ENCODE peak calls at places on chromosomes 5 and 9, in eight cellular contexts. One of them, this sample, is unnamed.

GRCh38 chr5:148224131-148224742 is 14.1 kb upstream of the MARCOL start:
- DNase-seq in mammary epithelial cell: peak
- DNase-seq in endodermal cell: no peak
- DNase-seq in brain microvascular endothelial cell: no peak
- DNase-seq in cardiac muscle cell: no peak
- DNase-seq in effector memory CD4-positive, alpha-beta T cell: no peak
- DNase-seq in cardiac fibroblast: no peak
- DNase-seq in skeletal muscle cell: no peak
- DNase-seq in this sample: no peak

GRCh38 chr5:41547991-41548390 is 37.6 kb upstream of the PLCXD3 start:
- DNase-seq in mammary epithelial cell: no peak
- DNase-seq in skeletal muscle cell: no peak
- DNase-seq in cardiac muscle cell: no peak
- DNase-seq in brain microvascular endothelial cell: no peak
- DNase-seq in endodermal cell: no peak
- DNase-seq in effector memory CD4-positive, alpha-beta T cell: no peak
- DNase-seq in cardiac fibroblast: no peak
- DNase-seq in this sample: no peak

GRCh38 chr5:8749556-8749955 is 796.3 kb downstream of the SEMA5A start:
- DNase-seq in mammary epithelial cell: no peak
- DNase-seq in brain microvascular endothelial cell: no peak
- DNase-seq in effector memory CD4-positive, alpha-beta T cell: no peak
- DNase-seq in skeletal muscle cell: no peak
- DNase-seq in cardiac muscle cell: no peak
- DNase-seq in cardiac fibroblast: no peak
- DNase-seq in endodermal cell: no peak
- DNase-seq in this sample: no peak

GRCh38 chr5:93926831-93927600 is 185.6 kb upstream of the POU5F2 start:
- DNase-seq in brain microvascular endothelial cell: no peak
- DNase-seq in mammary epithelial cell: no peak
- DNase-seq in endodermal cell: no peak
- DNase-seq in effector memory CD4-positive, alpha-beta T cell: no peak
- DNase-seq in cardiac fibroblast: peak
- DNase-seq in skeletal muscle cell: peak
- DNase-seq in cardiac muscle cell: no peak
- DNase-seq in this sample: no peak

GRCh38 chr5:167504276-167504675 is 787.2 kb upstream of the WWC1 start:
- DNase-seq in endodermal cell: no peak
- DNase-seq in cardiac fibroblast: no peak
- DNase-seq in cardiac muscle cell: no peak
- DNase-seq in effector memory CD4-positive, alpha-beta T cell: no peak
- DNase-seq in brain microvascular endothelial cell: no peak
- DNase-seq in mammary epithelial cell: no peak
- DNase-seq in skeletal muscle cell: no peak
- DNase-seq in this sample: no peak

GRCh38 chr5:108143581-108143980 is 238.3 kb downstream of the FBXL17 start:
- DNase-seq in cardiac muscle cell: no peak
- DNase-seq in skeletal muscle cell: peak
- DNase-seq in endodermal cell: no peak
- DNase-seq in brain microvascular endothelial cell: peak
- DNase-seq in cardiac fibroblast: peak
- DNase-seq in mammary epithelial cell: peak
- DNase-seq in effector memory CD4-positive, alpha-beta T cell: no peak
- DNase-seq in this sample: no peak

GRCh38 chr5:9156282-9156681 is 389.6 kb downstream of the SEMA5A start:
- DNase-seq in cardiac fibroblast: peak
- DNase-seq in brain microvascular endothelial cell: peak
- DNase-seq in endodermal cell: peak
- DNase-seq in skeletal muscle cell: peak
- DNase-seq in mammary epithelial cell: peak
- DNase-seq in cardiac muscle cell: peak
- DNase-seq in effector memory CD4-positive, alpha-beta T cell: no peak
- DNase-seq in this sample: peak

GRCh38 chr5:56608216-56608925 is 207.0 kb upstream of the MAP3K1 start:
- DNase-seq in cardiac muscle cell: no peak
- DNase-seq in cardiac fibroblast: no peak
- DNase-seq in mammary epithelial cell: no peak
- DNase-seq in skeletal muscle cell: no peak
- DNase-seq in endodermal cell: peak
- DNase-seq in effector memory CD4-positive, alpha-beta T cell: no peak
- DNase-seq in brain microvascular endothelial cell: no peak
- DNase-seq in this sample: no peak

GRCh38 chr5:14685757-14686156 is 21.2 kb downstream of the OTULIN start:
- DNase-seq in cardiac fibroblast: peak
- DNase-seq in brain microvascular endothelial cell: peak
- DNase-seq in effector memory CD4-positive, alpha-beta T cell: no peak
- DNase-seq in mammary epithelial cell: peak
- DNase-seq in cardiac muscle cell: peak
- DNase-seq in skeletal muscle cell: no peak
- DNase-seq in endodermal cell: peak
- DNase-seq in this sample: peak

GRCh38 chr9:14207352-14207995 is 106.5 kb downstream of the NFIB start:
- DNase-seq in effector memory CD4-positive, alpha-beta T cell: no peak
- DNase-seq in cardiac muscle cell: no peak
- DNase-seq in endodermal cell: no peak
- DNase-seq in brain microvascular endothelial cell: no peak
- DNase-seq in cardiac fibroblast: no peak
- DNase-seq in mammary epithelial cell: no peak
- DNase-seq in skeletal muscle cell: no peak
- DNase-seq in this sample: no peak

GRCh38 chr5:69046375-69046957 is 47.3 kb upstream of the SLC30A5 start:
- DNase-seq in cardiac fibroblast: peak
- DNase-seq in skeletal muscle cell: no peak
- DNase-seq in cardiac muscle cell: no peak
- DNase-seq in brain microvascular endothelial cell: no peak
- DNase-seq in mammary epithelial cell: no peak
- DNase-seq in endodermal cell: no peak
- DNase-seq in effector memory CD4-positive, alpha-beta T cell: no peak
- DNase-seq in this sample: peak

GRCh38 chr9:126170286-126170823 is 156.3 kb upstream of the MVB12B start:
- DNase-seq in effector memory CD4-positive, alpha-beta T cell: no peak
- DNase-seq in cardiac muscle cell: no peak
- DNase-seq in cardiac fibroblast: no peak
- DNase-seq in brain microvascular endothelial cell: no peak
- DNase-seq in mammary epithelial cell: no peak
- DNase-seq in endodermal cell: peak
- DNase-seq in skeletal muscle cell: no peak
- DNase-seq in this sample: no peak

GRCh38 chr5:72427016-72427415 is 80.2 kb downstream of the ZNF366 start:
- DNase-seq in cardiac fibroblast: no peak
- DNase-seq in skeletal muscle cell: no peak
- DNase-seq in brain microvascular endothelial cell: no peak
- DNase-seq in endodermal cell: no peak
- DNase-seq in cardiac muscle cell: no peak
- DNase-seq in effector memory CD4-positive, alpha-beta T cell: no peak
- DNase-seq in mammary epithelial cell: no peak
- DNase-seq in this sample: no peak

GRCh38 chr5:146291421-146292074 is 47.1 kb upstream of the POU4F3 start:
- DNase-seq in skeletal muscle cell: peak
- DNase-seq in effector memory CD4-positive, alpha-beta T cell: no peak
- DNase-seq in cardiac fibroblast: peak
- DNase-seq in endodermal cell: no peak
- DNase-seq in brain microvascular endothelial cell: peak
- DNase-seq in cardiac muscle cell: peak
- DNase-seq in mammary epithelial cell: peak
- DNase-seq in this sample: peak

GRCh38 chr5:154944716-154945115 is 3.8 kb downstream of the MRPL22 start:
- DNase-seq in cardiac muscle cell: no peak
- DNase-seq in cardiac fibroblast: no peak
- DNase-seq in effector memory CD4-positive, alpha-beta T cell: no peak
- DNase-seq in brain microvascular endothelial cell: no peak
- DNase-seq in mammary epithelial cell: no peak
- DNase-seq in skeletal muscle cell: no peak
- DNase-seq in endodermal cell: no peak
- DNase-seq in this sample: no peak

GRCh38 chr5:25345240-25345771 is 700.5 kb upstream of the CDH10 start:
- DNase-seq in endodermal cell: no peak
- DNase-seq in effector memory CD4-positive, alpha-beta T cell: no peak
- DNase-seq in cardiac fibroblast: no peak
- DNase-seq in skeletal muscle cell: no peak
- DNase-seq in cardiac muscle cell: no peak
- DNase-seq in mammary epithelial cell: no peak
- DNase-seq in brain microvascular endothelial cell: no peak
- DNase-seq in this sample: no peak

GRCh38 chr5:113036826-113037225 is 60.2 kb downstream of the DCP2 start:
- DNase-seq in endodermal cell: no peak
- DNase-seq in skeletal muscle cell: no peak
- DNase-seq in brain microvascular endothelial cell: no peak
- DNase-seq in mammary epithelial cell: no peak
- DNase-seq in cardiac muscle cell: no peak
- DNase-seq in effector memory CD4-positive, alpha-beta T cell: no peak
- DNase-seq in cardiac fibroblast: no peak
- DNase-seq in this sample: no peak

DNA sequence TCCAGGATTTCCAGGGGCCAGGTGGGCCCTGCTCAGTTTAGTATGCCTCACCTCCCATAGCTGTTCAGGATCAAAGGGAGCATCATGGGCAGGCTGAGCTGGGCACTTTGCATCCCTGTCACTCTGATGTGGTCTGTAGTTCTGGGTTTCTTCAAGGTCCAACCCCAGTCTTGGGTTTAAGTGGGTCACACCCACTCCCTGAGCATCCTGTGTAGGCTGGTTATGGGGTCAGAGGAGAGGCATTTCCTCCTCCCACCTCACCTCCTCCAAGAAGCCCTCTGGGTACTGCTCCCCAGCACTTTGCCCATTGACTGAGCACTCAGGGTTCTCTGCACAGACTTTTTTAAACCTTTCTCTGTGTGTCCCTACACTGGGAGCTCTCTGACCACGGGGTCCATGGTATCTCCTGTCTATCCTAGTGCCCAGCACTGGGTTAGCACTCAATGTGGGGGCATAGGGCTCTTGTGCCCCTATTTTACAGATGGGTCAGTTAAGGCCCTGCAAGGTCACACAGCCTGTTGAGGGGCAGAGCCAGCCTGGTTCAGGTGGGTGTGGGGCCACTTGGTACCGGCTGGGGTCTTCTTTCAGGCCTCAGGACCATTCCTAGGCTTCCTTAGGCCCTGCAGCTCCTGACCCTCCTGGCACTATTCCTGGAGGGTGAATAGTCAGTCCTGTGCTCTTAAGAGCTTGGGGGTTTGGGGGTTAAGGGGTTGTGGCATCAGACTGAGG is 19.0 kb downstream of the CXXC5 start:
- DNase-seq in mammary epithelial cell: no peak
- DNase-seq in effector memory CD4-positive, alpha-beta T cell: no peak
- DNase-seq in brain microvascular endothelial cell: no peak
- DNase-seq in cardiac muscle cell: no peak
- DNase-seq in cardiac fibroblast: peak
- DNase-seq in endodermal cell: no peak
- DNase-seq in skeletal muscle cell: no peak
- DNase-seq in this sample: no peak
- H3K4me3 ChIP-seq in mammary epithelial cell: no peak
- H3K4me3 ChIP-seq in effector memory CD4-positive, alpha-beta T cell: no peak
- H3K4me3 ChIP-seq in brain microvascular endothelial cell: no peak
- H3K4me3 ChIP-seq in cardiac muscle cell: no peak
- H3K4me3 ChIP-seq in cardiac fibroblast: no peak
- H3K4me3 ChIP-seq in endodermal cell: no peak
- H3K4me3 ChIP-seq in skeletal muscle cell: no peak
- H3K4me3 ChIP-seq in this sample: no peak

GRCh38 chr9:36134761-36135505 is 1.6 kb upstream of the GLIPR2 start:
- DNase-seq in effector memory CD4-positive, alpha-beta T cell: no peak
- DNase-seq in cardiac muscle cell: no peak
- DNase-seq in skeletal muscle cell: no peak
- DNase-seq in mammary epithelial cell: no peak
- DNase-seq in cardiac fibroblast: no peak
- DNase-seq in brain microvascular endothelial cell: no peak
- DNase-seq in endodermal cell: peak
- DNase-seq in this sample: no peak
- H3K4me3 ChIP-seq in effector memory CD4-positive, alpha-beta T cell: no peak
- H3K4me3 ChIP-seq in cardiac muscle cell: no peak
- H3K4me3 ChIP-seq in skeletal muscle cell: no peak
- H3K4me3 ChIP-seq in mammary epithelial cell: no peak
- H3K4me3 ChIP-seq in cardiac fibroblast: no peak
- H3K4me3 ChIP-seq in brain microvascular endothelial cell: no peak
- H3K4me3 ChIP-seq in endodermal cell: no peak
- H3K4me3 ChIP-seq in this sample: no peak

GRCh38 chr5:180207593-180207992 is 1.4 kb downstream of the RASGEF1C start:
- DNase-seq in brain microvascular endothelial cell: no peak
- DNase-seq in effector memory CD4-positive, alpha-beta T cell: no peak
- DNase-seq in skeletal muscle cell: no peak
- DNase-seq in endodermal cell: peak
- DNase-seq in cardiac muscle cell: no peak
- DNase-seq in mammary epithelial cell: no peak
- DNase-seq in cardiac fibroblast: no peak
- DNase-seq in this sample: no peak
- H3K4me3 ChIP-seq in brain microvascular endothelial cell: no peak
- H3K4me3 ChIP-seq in effector memory CD4-positive, alpha-beta T cell: no peak
- H3K4me3 ChIP-seq in skeletal muscle cell: no peak
- H3K4me3 ChIP-seq in endodermal cell: no peak
- H3K4me3 ChIP-seq in cardiac muscle cell: no peak
- H3K4me3 ChIP-seq in mammary epithelial cell: no peak
- H3K4me3 ChIP-seq in cardiac fibroblast: no peak
- H3K4me3 ChIP-seq in this sample: no peak

GRCh38 chr9:35656841-35657326 is 935 bp downstream of the RMRP start:
- DNase-seq in cardiac muscle cell: no peak
- DNase-seq in mammary epithelial cell: no peak
- DNase-seq in skeletal muscle cell: no peak
- DNase-seq in brain microvascular endothelial cell: no peak
- DNase-seq in endodermal cell: no peak
- DNase-seq in effector memory CD4-positive, alpha-beta T cell: no peak
- DNase-seq in cardiac fibroblast: no peak
- DNase-seq in this sample: peak
- H3K4me3 ChIP-seq in cardiac muscle cell: peak
- H3K4me3 ChIP-seq in mammary epithelial cell: peak
- H3K4me3 ChIP-seq in skeletal muscle cell: peak
- H3K4me3 ChIP-seq in brain microvascular endothelial cell: peak
- H3K4me3 ChIP-seq in endodermal cell: peak
- H3K4me3 ChIP-seq in effector memory CD4-positive, alpha-beta T cell: peak
- H3K4me3 ChIP-seq in cardiac fibroblast: peak
- H3K4me3 ChIP-seq in this sample: no peak

GRCh38 chr5:173233347-173234128 is 1.5 kb downstream of the NKX2-5 start:
- DNase-seq in cardiac fibroblast: no peak
- DNase-seq in brain microvascular endothelial cell: no peak
- DNase-seq in skeletal muscle cell: no peak
- DNase-seq in endodermal cell: peak
- DNase-seq in effector memory CD4-positive, alpha-beta T cell: no peak
- DNase-seq in cardiac muscle cell: peak
- DNase-seq in mammary epithelial cell: no peak
- DNase-seq in this sample: no peak

GRCh38 chr5:173232499-173233346 is 2.3 kb downstream of the NKX2-5 start:
- DNase-seq in cardiac muscle cell: peak
- DNase-seq in brain microvascular endothelial cell: no peak
- DNase-seq in endodermal cell: peak
- DNase-seq in cardiac fibroblast: no peak
- DNase-seq in effector memory CD4-positive, alpha-beta T cell: no peak
- DNase-seq in mammary epithelial cell: no peak
- DNase-seq in skeletal muscle cell: no peak
- DNase-seq in this sample: no peak

GRCh38 chr5:173235499-173236394 is 741 bp upstream of the NKX2-5 start:
- DNase-seq in mammary epithelial cell: no peak
- DNase-seq in endodermal cell: peak
- DNase-seq in brain microvascular endothelial cell: no peak
- DNase-seq in effector memory CD4-positive, alpha-beta T cell: no peak
- DNase-seq in cardiac muscle cell: peak
- DNase-seq in cardiac fibroblast: no peak
- DNase-seq in skeletal muscle cell: no peak
- DNase-seq in this sample: no peak

GRCh38 chr5:173231996-173232498 is 3.0 kb downstream of the NKX2-5 start:
- DNase-seq in effector memory CD4-positive, alpha-beta T cell: no peak
- DNase-seq in cardiac fibroblast: no peak
- DNase-seq in skeletal muscle cell: no peak
- DNase-seq in cardiac muscle cell: peak
- DNase-seq in mammary epithelial cell: no peak
- DNase-seq in endodermal cell: no peak
- DNase-seq in brain microvascular endothelial cell: no peak
- DNase-seq in this sample: no peak

GRCh38 chr5:173234129-173234793 is 745 bp downstream of the NKX2-5 start:
- DNase-seq in endodermal cell: peak
- DNase-seq in cardiac muscle cell: peak
- DNase-seq in effector memory CD4-positive, alpha-beta T cell: no peak
- DNase-seq in cardiac fibroblast: no peak
- DNase-seq in brain microvascular endothelial cell: no peak
- DNase-seq in mammary epithelial cell: no peak
- DNase-seq in skeletal muscle cell: no peak
- DNase-seq in this sample: no peak
- H3K4me3 ChIP-seq in endodermal cell: peak
- H3K4me3 ChIP-seq in cardiac muscle cell: peak
- H3K4me3 ChIP-seq in effector memory CD4-positive, alpha-beta T cell: no peak
- H3K4me3 ChIP-seq in cardiac fibroblast: no peak
- H3K4me3 ChIP-seq in brain microvascular endothelial cell: peak
- H3K4me3 ChIP-seq in mammary epithelial cell: no peak
- H3K4me3 ChIP-seq in skeletal muscle cell: no peak
- H3K4me3 ChIP-seq in this sample: no peak

This sample was measured in small intestine.